ENCODE peak calls at places on chromosomes 11 and 22, in five cellular contexts. A, Q, G, Y and P are unnamed samples.

GRCh38 chr11:9039194-9039593 is 35.4 kb upstream of the NRIP3 start:
- DNase-seq in A (no peak), Q (no peak), G (peak), Y (no peak), P (no peak)

GRCh38 chr11:106197438-106197837 is 120.0 kb downstream of the AASDHPPT start:
- DNase-seq in A (no peak), Q (no peak), G (no peak), Y (no peak), P (no peak)

GRCh38 chr22:44033287-44033686 is 9.2 kb downstream of the PARVB start:
- DNase-seq in A (no peak), Q (no peak), G (no peak), Y (no peak), P (no peak)

GRCh38 chr22:50138036-50138435 is 32.5 kb upstream of the PANX2 start:
- DNase-seq in A (no peak), Q (no peak), G (peak), Y (no peak), P (no peak)

GRCh38 chr22:33539902-33540751 is 380.1 kb downstream of the LARGE1 start:
- DNase-seq in A (no peak), Q (no peak), G (no peak), Y (no peak), P (peak)

GRCh38 chr11:16986434-16987204 is 27.6 kb downstream of the PLEKHA7 start:
- DNase-seq in A (peak), Q (peak), G (peak), Y (no peak), P (no peak)

GRCh38 chr11:68259122-68259959 is 12.4 kb downstream of the C11orf24 start:
- DNase-seq in A (no peak), Q (no peak), G (no peak), Y (no peak), P (no peak)

GRCh38 chr22:39348909-39349505 is 784 bp upstream of the SYNGR1 start:
- DNase-seq in A (peak), Q (no peak), G (no peak), Y (no peak), P (no peak)

GRCh38 chr22:48900626-48901025 is 927.0 kb downstream of the BRD1 start:
- DNase-seq in A (no peak), Q (no peak), G (no peak), Y (no peak), P (no peak)

GRCh38 chr22:35612903-35613302 is 4.2 kb downstream of the MB start:
- DNase-seq in A (no peak), Q (no peak), G (no peak), Y (no peak), P (no peak)

GRCh38 chr11:66112640-66113098 is 42.6 kb downstream of the PACS1 start:
- DNase-seq in A (no peak), Q (no peak), G (peak), Y (peak), P (peak)

GRCh38 chr22:47276219-47276843 is 513.9 kb downstream of the TBC1D22A start:
- DNase-seq in A (no peak), Q (no peak), G (no peak), Y (no peak), P (no peak)

GRCh38 chr22:38034278-38034882 is 22.8 kb upstream of the PICK1 start:
- DNase-seq in A (no peak), Q (no peak), G (peak), Y (peak), P (peak)

GRCh38 chr11:46977940-46978595 is 41.5 kb downstream of the CSTPP1 start:
- DNase-seq in A (no peak), Q (no peak), G (peak), Y (no peak), P (peak)

GRCh38 chr22:17087176-17088131 is 2.7 kb downstream of the IL17RA start:
- DNase-seq in A (peak), Q (peak), G (peak), Y (no peak), P (peak)

GRCh38 chr22:26339755-26340154 is 89.3 kb upstream of the ASPHD2 start:
- DNase-seq in A (no peak), Q (no peak), G (no peak), Y (no peak), P (no peak)

GRCh38 chr11:17752144-17752543 is 17.6 kb downstream of the KCNC1 start:
- DNase-seq in A (no peak), Q (no peak), G (no peak), Y (no peak), P (no peak)

GRCh38 chr11:112280268-112281126 is 19.8 kb upstream of the PLET1 start:
- DNase-seq in A (peak), Q (peak), G (peak), Y (peak), P (peak)

GRCh38 chr22:49770454-49771265 is 57.0 kb downstream of the BRD1 start:
- DNase-seq in A (no peak), Q (no peak), G (peak), Y (no peak), P (no peak)

GRCh38 chr11:67372993-67373915 is at the start of gene CLCF1:
- DNase-seq in A (peak), Q (peak), G (peak), Y (peak), P (peak)

GRCh38 chr11:58914821-58915543 is 24.3 kb upstream of the GLYATL1 start:
- DNase-seq in A (no peak), Q (no peak), G (peak), Y (peak), P (peak)

GRCh38 chr22:20578192-20578591 is 70.8 kb downstream of the MED15 start:
- DNase-seq in A (no peak), Q (no peak), G (no peak), Y (no peak), P (no peak)

GRCh38 chr11:27934830-27935145 is 173.2 kb downstream of the KIF18A start:
- DNase-seq in A (no peak), Q (no peak), G (peak), Y (peak), P (peak)

GRCh38 chr11:128934351-128934750 is 8.3 kb downstream of the TP53AIP1 start:
- DNase-seq in A (no peak), Q (no peak), G (no peak), Y (no peak), P (no peak)

GRCh38 chr11:27061078-27061477 is 20.5 kb downstream of the BBOX1 start:
- DNase-seq in A (no peak), Q (no peak), G (no peak), Y (no peak), P (no peak)

GRCh38 chr11:88704505-88704904 is 361.3 kb downstream of the GRM5 start:
- DNase-seq in A (no peak), Q (no peak), G (peak), Y (peak), P (peak)

GRCh38 chr11:64102005-64102738 is 63.7 kb downstream of the MACROD1 start:
- DNase-seq in A (no peak), Q (no peak), G (no peak), Y (peak), P (no peak)

GRCh38 chr22:17724678-17725464 is 49.4 kb downstream of the BID start:
- DNase-seq in A (no peak), Q (no peak), G (no peak), Y (no peak), P (no peak)

GRCh38 chr11:131584694-131585592 is 214.5 kb downstream of the NTM start:
- DNase-seq in A (peak), Q (no peak), G (no peak), Y (no peak), P (no peak)